ENCODE peak calls at places on chromosome 5, in ten cellular contexts. A is hepatocyte; L is breast epithelium; H is left ventricle myocardium inferior; U is right atrium auricular region; T is effector memory CD4-positive, alpha-beta T cell; Q is psoas muscle; S is mucosa of descending colon; W is IMR-90; O is aorta. F is an unnamed sample.

GRCh38 chr5:74538206-74538661 is 102.3 kb downstream of the ENC1 start:
- DNase-seq in A (peak; percentile 55), U (peak; percentile 83), T (no peak), O (peak; percentile 65), L (peak; percentile 38), Q (peak; percentile 54), W (peak; percentile 89), S (no peak), H (peak; percentile 72), F (no peak)

GRCh38 chr5:181173027-181173419 is 25.6 kb downstream of the OR2V2 start:
- DNase-seq in W (no peak), L (no peak), Q (no peak), O (no peak), A (no peak), U (no peak), T (no peak), H (no peak), S (no peak), F (no peak)

GRCh38 chr5:125042243-125042887 is 295.9 kb upstream of the ZNF608 start:
- DNase-seq in L (no peak), W (peak; percentile 74), O (no peak), Q (no peak), T (no peak), H (no peak), S (no peak), A (no peak), U (no peak), F (peak; percentile 16)

GRCh38 chr5:134133995-134134541 is 19.6 kb downstream of the TCF7 start:
- DNase-seq in W (no peak), Q (no peak), H (peak; percentile 12), L (no peak), U (no peak), S (peak; percentile 20), A (no peak), T (no peak), O (peak; percentile 21), F (no peak)

GRCh38 chr5:179319741-179320281 is 25.4 kb downstream of the ADAMTS2 start:
- DNase-seq in H (no peak), S (peak; percentile 18), A (peak; percentile 40), T (no peak), O (peak; percentile 54), W (peak; percentile 62), U (no peak), Q (peak; percentile 45), L (no peak), F (no peak)

GRCh38 chr5:159582756-159583523 is 252.7 kb upstream of the IL12B start:
- DNase-seq in O (no peak), W (peak; percentile 18), T (no peak), L (no peak), Q (no peak), U (no peak), H (no peak), S (no peak), A (no peak), F (no peak)

GRCh38 chr5:145938699-145939531 is 2.5 kb downstream of the SH3RF2 start:
- DNase-seq in W (no peak), Q (no peak), L (no peak), A (no peak), S (no peak), H (no peak), T (no peak), O (no peak), U (no peak), F (no peak)

GRCh38 chr5:35671516-35671915 is 53.9 kb downstream of the SPEF2 start:
- DNase-seq in O (no peak), W (no peak), L (no peak), S (no peak), H (no peak), T (no peak), Q (no peak), A (no peak), U (no peak), F (no peak)

GRCh38 chr5:1882337-1883119 is at the start of gene IRX4:
- DNase-seq in S (no peak), W (peak; percentile 20), U (no peak), T (no peak), L (no peak), O (peak; percentile 35), A (no peak), Q (no peak), H (no peak), F (no peak)

GRCh38 chr5:1883925-1884637 is 1.4 kb upstream of the IRX4 start:
- DNase-seq in A (no peak), O (peak; percentile 10), U (no peak), Q (no peak), S (no peak), L (no peak), H (no peak), T (no peak), W (no peak), F (no peak)

GRCh38 chr5:1884638-1885475 is 2.1 kb upstream of the IRX4 start:
- DNase-seq in H (no peak), T (no peak), Q (no peak), S (no peak), O (peak; percentile 24), U (no peak), L (no peak), A (no peak), W (no peak), F (no peak)

GRCh38 chr5:1881731-1882336 is 891 bp downstream of the IRX4 start:
- DNase-seq in L (no peak), H (no peak), O (no peak), U (no peak), S (no peak), T (no peak), W (no peak), Q (no peak), A (no peak), F (no peak)

DNA sequence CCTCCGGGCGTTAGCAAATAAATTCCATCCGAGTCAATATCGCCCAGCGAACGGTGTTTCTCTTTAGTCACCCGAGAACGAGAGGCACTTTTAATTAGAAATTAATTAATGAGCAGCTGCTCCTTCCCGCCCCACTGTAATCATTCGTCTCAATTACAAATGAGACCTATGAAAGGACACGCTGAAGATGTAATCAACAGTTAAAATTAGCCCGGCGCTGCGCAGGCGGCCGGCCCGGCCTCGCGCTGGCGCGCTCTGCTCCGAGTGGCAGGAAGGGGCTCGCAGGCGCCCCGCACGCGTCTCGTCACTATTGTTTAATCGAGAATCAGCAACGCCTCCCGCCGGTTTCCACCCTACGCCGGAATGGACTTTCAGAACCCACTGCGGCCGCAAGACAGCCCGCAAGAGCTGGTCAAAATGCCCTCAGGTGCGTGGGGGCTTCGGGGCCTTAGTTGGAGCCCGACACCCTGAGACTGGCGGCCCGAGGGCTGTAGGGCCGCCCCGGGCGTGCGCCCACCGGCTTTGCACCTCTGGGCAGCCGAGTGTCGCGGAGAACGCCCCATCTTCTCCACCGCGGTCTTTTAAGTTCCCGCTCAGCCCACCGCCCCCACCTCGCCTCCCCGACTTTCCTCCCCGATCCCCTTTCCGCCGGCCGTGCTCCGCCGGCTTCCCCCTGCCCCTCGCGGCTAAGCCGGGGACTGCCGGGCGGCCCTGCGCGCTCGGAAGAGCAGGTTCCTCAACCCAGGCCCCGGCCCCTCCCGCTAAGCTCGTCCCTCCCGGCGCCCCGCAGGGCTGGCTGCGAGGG is 597 bp upstream of the IRX4 start:
- DNase-seq in L (no peak), S (no peak), U (no peak), H (peak; percentile 36), O (peak; percentile 17), A (peak; percentile 41), T (no peak), Q (no peak), W (no peak), F (no peak)
- H3K36me3 ChIP-seq in L (no peaks in the 10 kb centered on the region), S (no peaks in the 10 kb centered on the region), U (no peaks in the 10 kb centered on the region), H (peaks cover 12% of the 10 kb centered on the region), O (no peaks in the 10 kb centered on the region), A (no peaks in the 10 kb centered on the region), T (no peaks in the 10 kb centered on the region), Q (no peaks in the 10 kb centered on the region), W (no peaks in the 10 kb centered on the region), F (no peaks in the 10 kb centered on the region)

GRCh38 chr5:141850786-141851185 is 27.4 kb downstream of the PCDH1 start:
- DNase-seq in H (no peak), A (no peak), S (no peak), T (no peak), W (no peak), L (no peak), Q (no peak), U (no peak), O (no peak), F (no peak)

GRCh38 chr5:141850183-141850768 is 27.9 kb downstream of the PCDH1 start:
- DNase-seq in H (peak; percentile 48), L (no peak), W (peak; percentile 17), U (no peak), O (no peak), Q (no peak), S (no peak), A (peak; percentile 48), T (peak; percentile 16), F (no peak)

GRCh38 chr5:141852448-141852847 is 25.8 kb downstream of the PCDH1 start:
- DNase-seq in A (no peak), T (no peak), Q (no peak), H (no peak), O (no peak), L (no peak), S (no peak), W (no peak), U (no peak), F (no peak)

GRCh38 chr5:141849371-141850182 is 28.6 kb downstream of the PCDH1 start:
- DNase-seq in S (peak; percentile 96), O (peak; percentile 91), W (peak; percentile 51), Q (peak; percentile 83), L (peak; percentile 86), U (peak; percentile 75), H (peak; percentile 90), A (peak; percentile 96), T (peak; percentile 60), F (peak; percentile 85)

GRCh38 chr5:141851195-141851874 is 26.9 kb downstream of the PCDH1 start:
- DNase-seq in S (no peak), O (no peak), T (no peak), W (no peak), H (no peak), A (no peak), L (no peak), Q (no peak), U (no peak), F (no peak)
- H3K4me3 ChIP-seq in S (no peak overlapping the region), O (no peak overlapping the region), T (no peak overlapping the region), W (no peak overlapping the region), H (peak overlapping the region; percentile 85), A (no peak overlapping the region), L (no peak overlapping the region), Q (no peak overlapping the region), U (no peak overlapping the region), F (no peak overlapping the region)

GRCh38 chr5:142324377-142324870 is 397 bp downstream of the SPRY4 start:
- DNase-seq in A (no peak), T (no peak), W (no peak), O (peak; percentile 65), S (no peak), H (peak; percentile 22), L (peak; percentile 35), U (no peak), Q (peak; percentile 47), F (no peak)

GRCh38 chr5:142320851-142321560 is 3.8 kb downstream of the SPRY4 start:
- DNase-seq in Q (no peak), T (no peak), S (no peak), U (no peak), H (no peak), O (no peak), L (no peak), W (peak; percentile 47), A (no peak), F (no peak)

GRCh38 chr5:142323480-142324376 is 1.1 kb downstream of the SPRY4 start:
- DNase-seq in Q (no peak), L (no peak), H (peak; percentile 29), T (no peak), U (no peak), S (peak; percentile 83), W (peak; percentile 48), A (peak; percentile 63), O (peak; percentile 67), F (no peak)

GRCh38 chr5:142322403-142322746 is 2.4 kb downstream of the SPRY4 start:
- DNase-seq in U (no peak), L (no peak), T (no peak), Q (no peak), W (no peak), A (no peak), O (no peak), H (no peak), S (no peak), F (no peak)

GRCh38 chr5:142322747-142323479 is 1.9 kb downstream of the SPRY4 start:
- DNase-seq in H (peak; percentile 44), O (peak; percentile 60), U (peak; percentile 67), L (no peak), T (no peak), A (no peak), W (peak; percentile 69), Q (no peak), S (no peak), F (no peak)
- H3K4me1 ChIP-seq in H (peaks cover 88% of the 10 kb centered on the region), O (no peaks in the 10 kb centered on the region), U (no peaks in the 10 kb centered on the region), L (peaks cover 6% of the 10 kb centered on the region), T (peaks cover 24% of the 10 kb centered on the region), A (peaks cover 41% of the 10 kb centered on the region), W (peaks cover 37% of the 10 kb centered on the region), Q (peaks cover 23% of the 10 kb centered on the region), S (peaks cover 50% of the 10 kb centered on the region), F (peaks cover 6% of the 10 kb centered on the region)

GRCh38 chr5:57738787-57739186 is 256.2 kb upstream of the ACTBL2 start:
- DNase-seq in H (no peak), S (no peak), A (no peak), O (no peak), L (no peak), T (no peak), W (no peak), Q (no peak), U (no peak), F (no peak)

GRCh38 chr5:57735754-57736153 is 253.1 kb upstream of the ACTBL2 start:
- DNase-seq in A (no peak), W (peak; percentile 96), S (no peak), T (no peak), O (no peak), H (no peak), Q (no peak), U (no peak), L (no peak), F (no peak)

GRCh38 chr5:57741326-57741725 is 258.7 kb upstream of the ACTBL2 start:
- DNase-seq in H (no peak), Q (no peak), L (no peak), T (no peak), S (no peak), W (no peak), U (no peak), O (no peak), A (no peak), F (no peak)

GRCh38 chr5:57736716-57737115 is 254.1 kb upstream of the ACTBL2 start:
- DNase-seq in T (no peak), U (no peak), O (no peak), Q (no peak), S (no peak), H (no peak), W (no peak), A (no peak), L (no peak), F (no peak)

GRCh38 chr5:57738306-57738705 is 255.7 kb upstream of the ACTBL2 start:
- DNase-seq in S (no peak), T (no peak), O (no peak), U (no peak), W (no peak), Q (no peak), H (no peak), L (no peak), A (no peak), F (no peak)
- H3K36me3 ChIP-seq in S (no peaks in the 10 kb centered on the region), T (no peaks in the 10 kb centered on the region), O (no peaks in the 10 kb centered on the region), U (no peaks in the 10 kb centered on the region), W (no peaks in the 10 kb centered on the region), Q (no peaks in the 10 kb centered on the region), H (no peaks in the 10 kb centered on the region), L (no peaks in the 10 kb centered on the region), A (no peaks in the 10 kb centered on the region), F (no peaks in the 10 kb centered on the region)

F was measured in HAP-1.